ENCODE peak calls at places on chromosome 4, in six cellular contexts. A is lung microvascular endothelial cell, J is AG10803, S is HCEC 1CT, X is iris pigment epithelial cell, L is NCI-H748 treated with DMSO at 0.1 percent for 48 hours. U is an unnamed sample.
A peak's percentile ranks its signal among the peaks of the same experiment; 100 is the strongest.

GRCh38 chr4:124265701-124266100 is 446.8 kb downstream of the ANKRD50 start:
- DNase-seq in L (no peak), J (no peak), A (no peak), X (peak; percentile 54), S (no peak), U (no peak)

GRCh38 chr4:153594208-153594607 is 89.9 kb upstream of the TLR2 start:
- DNase-seq in J (peak; percentile 61), L (no peak), S (peak; percentile 16), X (peak; percentile 58), A (no peak), U (no peak)

GRCh38 chr4:13705521-13706035 is 78.1 kb upstream of the BOD1L1 start:
- DNase-seq in L (peak; percentile 32), S (no peak), X (peak; percentile 15), J (no peak), A (peak; percentile 85), U (no peak)

GRCh38 chr4:137677851-137678250 is 145.6 kb upstream of the PCDH18 start:
- DNase-seq in L (no peak), A (peak; percentile 50), J (peak; percentile 81), X (peak; percentile 60), S (peak; percentile 83), U (no peak)

GRCh38 chr4:6891436-6892170 is 18.0 kb upstream of the TBC1D14 start:
- DNase-seq in A (no peak), L (no peak), S (no peak), J (no peak), X (peak; percentile 55), U (no peak)

GRCh38 chr4:30380404-30380998 is 339.7 kb upstream of the PCDH7 start:
- DNase-seq in X (peak; percentile 76), J (peak; percentile 22), A (peak; percentile 74), S (peak; percentile 41), L (peak; percentile 2), U (peak; percentile 68)

GRCh38 chr4:52963976-52964375 is 101.9 kb downstream of the RASL11B start:
- DNase-seq in A (no peak), S (no peak), L (no peak), J (no peak), X (no peak), U (no peak)

GRCh38 chr4:48909697-48910096 is 3.1 kb upstream of the OCIAD2 start:
- DNase-seq in A (peak; percentile 97), S (peak; percentile 93), L (no peak), J (peak; percentile 93), X (peak; percentile 99), U (no peak)

GRCh38 chr4:37014584-37014983 is 230.0 kb upstream of the NWD2 start:
- DNase-seq in L (no peak), J (no peak), X (no peak), A (no peak), S (no peak), U (no peak)

GRCh38 chr4:38131371-38132139 is 171.4 kb downstream of the PTTG2 start:
- DNase-seq in J (no peak), A (peak; percentile 25), S (no peak), L (no peak), X (peak; percentile 73), U (peak; percentile 91)

GRCh38 chr4:25367004-25367621 is 9.9 kb upstream of the ANAPC4 start:
- DNase-seq in A (peak; percentile 67), S (peak; percentile 42), L (peak; percentile 19), X (peak; percentile 55), J (peak; percentile 54), U (peak; percentile 61)

GRCh38 chr4:184349283-184350039 is 124.9 kb downstream of the IRF2 start:
- DNase-seq in J (no peak), X (no peak), S (no peak), L (no peak), A (no peak), U (no peak)

GRCh38 chr4:124409044-124409443 is 303.5 kb downstream of the ANKRD50 start:
- DNase-seq in S (peak; percentile 43), X (peak; percentile 67), A (no peak), L (no peak), J (peak; percentile 22), U (no peak)

GRCh38 chr4:98566491-98567008 is 91.9 kb downstream of the TSPAN5 start:
- DNase-seq in J (peak; percentile 50), X (no peak), L (no peak), A (no peak), S (no peak), U (no peak)

GRCh38 chr4:168502886-168503285 is 6.0 kb downstream of the PALLD start:
- DNase-seq in J (peak; percentile 17), S (no peak), A (no peak), L (no peak), X (no peak), U (no peak)

GRCh38 chr4:86033171-86033570 is 326.7 kb downstream of the MAPK10 start:
- DNase-seq in X (peak; percentile 85), J (peak; percentile 90), L (no peak), A (peak; percentile 69), S (peak; percentile 14), U (no peak)

GRCh38 chr4:186191266-186192067 is at the start of gene CYP4V2:
- DNase-seq in S (peak; percentile 64), A (peak; percentile 82), X (peak; percentile 78), L (no peak), J (peak; percentile 79), U (peak; percentile 95)

GRCh38 chr4:10569491-10569890 is 112.3 kb upstream of the ZNF518B start:
- DNase-seq in J (no peak), A (no peak), L (no peak), X (no peak), S (no peak), U (no peak)

GRCh38 chr4:177451108-177451500 is 8.9 kb upstream of the AGA start:
- DNase-seq in A (no peak), X (no peak), S (no peak), J (no peak), L (no peak), U (no peak)

GRCh38 chr4:113979157-113979972 is at the start of gene ARSJ:
- DNase-seq in J (peak; percentile 80), S (peak; percentile 66), X (peak; percentile 77), L (no peak), A (peak; percentile 82), U (peak; percentile 18)

GRCh38 chr4:119559044-119559647 is 69.5 kb downstream of the PDE5A start:
- DNase-seq in A (peak; percentile 61), L (peak; percentile 10), J (peak; percentile 70), S (peak; percentile 40), X (peak; percentile 63), U (peak; percentile 25)

GRCh38 chr4:80295331-80295730 is 28.9 kb downstream of the FGF5 start:
- DNase-seq in A (no peak), X (no peak), S (no peak), J (no peak), L (no peak), U (no peak)

GRCh38 chr4:107837298-107837697 is 12.6 kb downstream of the SGMS2 start:
- DNase-seq in A (no peak), X (no peak), J (no peak), S (no peak), L (no peak), U (no peak)

GRCh38 chr4:168846414-168846813 is 163.6 kb downstream of the CBR4 start:
- DNase-seq in S (no peak), X (no peak), L (no peak), J (no peak), A (no peak), U (no peak)

GRCh38 chr4:101127176-101127790 is 220.0 kb downstream of the PPP3CA start:
- DNase-seq in J (no peak), S (no peak), L (no peak), X (no peak), A (no peak), U (no peak)

GRCh38 chr4:76640252-76640925 is 205.4 kb downstream of the SHROOM3 start:
- DNase-seq in S (no peak), X (no peak), L (peak; percentile 63), J (no peak), A (no peak), U (no peak)

GRCh38 chr4:186979966-186980745 is 256.5 kb upstream of the FAT1 start:
- DNase-seq in A (no peak), L (no peak), S (peak; percentile 7), X (peak; percentile 54), J (peak; percentile 38), U (no peak)

GRCh38 chr4:139242511-139243051 is 37.4 kb downstream of the MGARP start:
- DNase-seq in S (peak; percentile 60), A (peak; percentile 16), L (no peak), X (peak; percentile 88), J (peak; percentile 70), U (no peak)

GRCh38 chr4:69617083-69617694 is 22.3 kb downstream of the UGT2A2 start:
- DNase-seq in L (no peak), S (no peak), A (peak; percentile 24), X (peak; percentile 50), J (peak; percentile 1), U (peak; percentile 40)

GRCh38 chr4:185122681-185123345 is 20.3 kb upstream of the SLC25A4 start:
- DNase-seq in S (no peak), J (no peak), X (peak; percentile 26), A (no peak), L (no peak), U (peak; percentile 76)

U was measured in GM12865.